ENCODE peak calls at places on chromosomes 7 and 10, in eight cellular contexts. W, Q, R, J, B, K, A and Y are unnamed samples.

GRCh38 chr7:32616625-32617024 is 121.3 kb downstream of the AVL9 start:
- DNase-seq in W (no peak), Q (peak; percentile 93), R (no peak), J (peak; percentile 40), B (peak; percentile 45), K (no peak), A (no peak), Y (no peak)

GRCh38 chr7:33764752-33765451 is 140.4 kb upstream of the BMPER start:
- DNase-seq in W (no peak), Q (peak; percentile 66), R (no peak), J (no peak), B (no peak), K (no peak), A (no peak), Y (no peak)

GRCh38 chr7:143983960-143984359 is 16.2 kb upstream of the OR6B1 start:
- DNase-seq in W (no peak), Q (no peak), R (no peak), J (no peak), B (no peak), K (no peak), A (no peak), Y (no peak)

GRCh38 chr7:149281508-149282330 is 19.7 kb downstream of the ZNF783 start:
- DNase-seq in W (no peak), Q (no peak), R (no peak), J (no peak), B (no peak), K (no peak), A (no peak), Y (no peak)

GRCh38 chr10:3784510-3785250 is at the start of gene KLF6:
- DNase-seq in W (no peak), Q (peak; percentile 46), R (no peak), J (no peak), B (peak; percentile 61), K (no peak), A (no peak), Y (peak; percentile 59)

GRCh38 chr7:135251502-135252327 is 18.1 kb downstream of the STRA8 start:
- DNase-seq in W (no peak), Q (no peak), R (no peak), J (no peak), B (no peak), K (no peak), A (no peak), Y (no peak)

GRCh38 chr10:8398771-8399170 is 344.3 kb downstream of the GATA3 start:
- DNase-seq in W (no peak), Q (no peak), R (no peak), J (no peak), B (no peak), K (no peak), A (no peak), Y (no peak)

GRCh38 chr10:116722736-116723427 is 19.5 kb downstream of the HSPA12A start:
- DNase-seq in W (no peak), Q (no peak), R (no peak), J (no peak), B (no peak), K (no peak), A (no peak), Y (peak; percentile 47)

GRCh38 chr10:58644311-58644710 is 131.6 kb downstream of the BICC1 start:
- DNase-seq in W (no peak), Q (no peak), R (no peak), J (no peak), B (no peak), K (no peak), A (no peak), Y (no peak)

GRCh38 chr7:47373871-47374451 is 207.9 kb downstream of the TNS3 start:
- DNase-seq in W (no peak), Q (no peak), R (no peak), J (no peak), B (peak; percentile 35), K (no peak), A (no peak), Y (peak; percentile 3)

GRCh38 chr10:103915794-103916193 is 2.2 kb downstream of the STN1 start:
- DNase-seq in W (no peak), Q (no peak), R (no peak), J (no peak), B (no peak), K (no peak), A (peak; percentile 16), Y (no peak)

GRCh38 chr7:126700807-126701604 is 551.7 kb downstream of the GRM8 start:
- DNase-seq in W (no peak), Q (peak; percentile 90), R (peak; percentile 51), J (peak; percentile 90), B (no peak), K (no peak), A (peak; percentile 5), Y (peak; percentile 53)

GRCh38 chr10:3465406-3465891 is 292.9 kb upstream of the PITRM1 start:
- DNase-seq in W (no peak), Q (no peak), R (no peak), J (no peak), B (no peak), K (peak; percentile 72), A (no peak), Y (no peak)

GRCh38 chr10:78578929-78579328 is 489.8 kb upstream of the ZMIZ1 start:
- DNase-seq in W (no peak), Q (no peak), R (no peak), J (no peak), B (no peak), K (no peak), A (no peak), Y (no peak)

GRCh38 chr7:50914460-50914859 is 131.8 kb upstream of the GRB10 start:
- DNase-seq in W (no peak), Q (no peak), R (no peak), J (no peak), B (no peak), K (no peak), A (no peak), Y (no peak)

GRCh38 chr7:50921114-50921513 is 138.4 kb upstream of the GRB10 start:
- DNase-seq in W (no peak), Q (no peak), R (no peak), J (no peak), B (no peak), K (no peak), A (no peak), Y (no peak)

GRCh38 chr7:50926049-50926448 is 143.4 kb upstream of the GRB10 start:
- DNase-seq in W (no peak), Q (no peak), R (no peak), J (no peak), B (no peak), K (no peak), A (no peak), Y (no peak)

GRCh38 chr7:50920031-50920635 is 137.4 kb upstream of the GRB10 start:
- DNase-seq in W (no peak), Q (no peak), R (no peak), J (no peak), B (no peak), K (no peak), A (no peak), Y (no peak)
- TF ChIP-seq CTCF in W (no peak), Q (no peak), R (no peak), J (no peak), B (no peak), K (no peak), A (no peak), Y (no peak)

GRCh38 chr10:99630439-99630838 is 10.2 kb upstream of the SLC25A28 start:
- DNase-seq in W (no peak), Q (peak; percentile 68), R (no peak), J (no peak), B (no peak), K (peak; percentile 41), A (no peak), Y (no peak)
- TF ChIP-seq CTCF in W (no peak), Q (peak; percentile 75), R (no peak), J (peak; percentile 49), B (no peak), K (no peak), A (no peak), Y (no peak)

GRCh38 chr7:1192171-1192676 is 32.2 kb upstream of the ZFAND2A start:
- DNase-seq in W (no peak), Q (peak; percentile 70), R (no peak), J (no peak), B (no peak), K (no peak), A (no peak), Y (no peak)

GRCh38 chr7:1188720-1189294 is 28.8 kb upstream of the ZFAND2A start:
- DNase-seq in W (no peak), Q (no peak), R (no peak), J (no peak), B (no peak), K (no peak), A (no peak), Y (no peak)

GRCh38 chr7:1193593-1194424 is 33.8 kb upstream of the ZFAND2A start:
- DNase-seq in W (no peak), Q (peak; percentile 53), R (peak; percentile 59), J (no peak), B (no peak), K (peak; percentile 46), A (peak; percentile 11), Y (peak; percentile 72)

GRCh38 chr7:1187127-1187526 is 27.1 kb upstream of the ZFAND2A start:
- DNase-seq in W (no peak), Q (no peak), R (no peak), J (no peak), B (no peak), K (no peak), A (no peak), Y (no peak)

GRCh38 chr7:1189986-1190772 is 30.2 kb upstream of the ZFAND2A start:
- DNase-seq in W (no peak), Q (no peak), R (no peak), J (no peak), B (no peak), K (no peak), A (no peak), Y (no peak)
- TF ChIP-seq CTCF in W (no peak), Q (no peak), R (no peak), J (no peak), B (no peak), K (no peak), A (no peak), Y (no peak)

GRCh38 chr7:158863611-158864506 is 7.5 kb downstream of the DYNC2I1 start:
- DNase-seq in W (peak; percentile 62), Q (peak; percentile 95), R (peak; percentile 46), J (no peak), B (peak; percentile 90), K (peak; percentile 63), A (no peak), Y (no peak)

GRCh38 chr7:158865462-158865922 is 9.1 kb downstream of the DYNC2I1 start:
- DNase-seq in W (no peak), Q (peak; percentile 9), R (peak; percentile 37), J (peak; percentile 70), B (no peak), K (no peak), A (no peak), Y (no peak)

GRCh38 chr7:158865977-158866376 is 9.6 kb downstream of the DYNC2I1 start:
- DNase-seq in W (no peak), Q (no peak), R (no peak), J (no peak), B (no peak), K (no peak), A (no peak), Y (no peak)

GRCh38 chr7:158864833-158865232 is 8.5 kb downstream of the DYNC2I1 start:
- DNase-seq in W (no peak), Q (no peak), R (no peak), J (no peak), B (no peak), K (no peak), A (no peak), Y (no peak)

DNA sequence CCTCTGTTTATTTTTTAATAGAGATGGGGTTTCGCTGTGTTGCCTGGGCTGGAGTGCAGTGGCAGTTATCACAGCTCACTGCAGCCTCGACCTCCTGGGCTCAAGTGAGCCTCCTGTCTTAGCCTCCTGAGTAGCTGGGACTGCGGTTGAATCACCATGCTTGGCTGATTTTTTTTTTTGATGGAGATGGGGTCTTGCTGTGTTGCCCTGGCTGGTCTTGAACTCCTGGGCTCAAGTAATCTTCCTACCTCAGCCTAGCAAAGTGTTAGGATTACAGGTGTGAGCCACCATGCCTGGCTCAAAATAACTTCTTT is 8.1 kb downstream of the DYNC2I1 start:
- DNase-seq in W (no peak), Q (no peak), R (no peak), J (no peak), B (no peak), K (no peak), A (no peak), Y (no peak)
- TF ChIP-seq CTCF in W (no peak), Q (no peak), R (no peak), J (no peak), B (no peak), K (no peak), A (no peak), Y (no peak)